ENCODE peak calls at places on chromosomes 1 and 21, in six cellular contexts. One of them, this sample, is unnamed.

GRCh38 chr1:180428782-180429695 is 73.3 kb downstream of the ACBD6 start:
- DNase-seq in adrenal gland: no peak
- DNase-seq in heart left ventricle: no peak
- DNase-seq in CD8-positive, alpha-beta T cell: no peak
- DNase-seq in neuronal stem cell: no peak
- DNase-seq in transverse colon: no peak
- DNase-seq in this sample: no peak

GRCh38 chr1:42957880-42958487 is 684 bp downstream of the SLC2A1 start:
- DNase-seq in adrenal gland: peak; percentile 39
- DNase-seq in heart left ventricle: peak; percentile 49
- DNase-seq in CD8-positive, alpha-beta T cell: peak; percentile 76
- DNase-seq in neuronal stem cell: peak; percentile 59
- DNase-seq in transverse colon: peak; percentile 62
- DNase-seq in this sample: no peak

GRCh38 chr1:187027259-187027658 is 198.5 kb downstream of the PLA2G4A start:
- DNase-seq in adrenal gland: no peak
- DNase-seq in heart left ventricle: no peak
- DNase-seq in CD8-positive, alpha-beta T cell: no peak
- DNase-seq in neuronal stem cell: no peak
- DNase-seq in transverse colon: no peak
- DNase-seq in this sample: no peak

GRCh38 chr1:95004013-95004412 is 68.7 kb downstream of the ALG14 start:
- DNase-seq in adrenal gland: no peak
- DNase-seq in heart left ventricle: no peak
- DNase-seq in CD8-positive, alpha-beta T cell: no peak
- DNase-seq in neuronal stem cell: no peak
- DNase-seq in transverse colon: peak; percentile 21
- DNase-seq in this sample: no peak

GRCh38 chr1:204256531-204256930 is 42.7 kb upstream of the GOLT1A start:
- DNase-seq in adrenal gland: no peak
- DNase-seq in heart left ventricle: no peak
- DNase-seq in CD8-positive, alpha-beta T cell: no peak
- DNase-seq in neuronal stem cell: no peak
- DNase-seq in transverse colon: no peak
- DNase-seq in this sample: no peak

GRCh38 chr1:69947837-69948236 is 257.5 kb downstream of the LRRC40 start:
- DNase-seq in adrenal gland: no peak
- DNase-seq in heart left ventricle: no peak
- DNase-seq in CD8-positive, alpha-beta T cell: no peak
- DNase-seq in neuronal stem cell: no peak
- DNase-seq in transverse colon: no peak
- DNase-seq in this sample: no peak

GRCh38 chr1:38059632-38060286 is 13.2 kb upstream of the POU3F1 start:
- DNase-seq in adrenal gland: no peak
- DNase-seq in heart left ventricle: no peak
- DNase-seq in CD8-positive, alpha-beta T cell: no peak
- DNase-seq in neuronal stem cell: no peak
- DNase-seq in transverse colon: no peak
- DNase-seq in this sample: no peak

GRCh38 chr1:39258146-39258924 is 53.8 kb downstream of the MACF1 start:
- DNase-seq in adrenal gland: peak; percentile 78
- DNase-seq in heart left ventricle: peak; percentile 71
- DNase-seq in CD8-positive, alpha-beta T cell: peak; percentile 81
- DNase-seq in neuronal stem cell: peak; percentile 69
- DNase-seq in transverse colon: peak; percentile 76
- DNase-seq in this sample: peak; percentile 27

GRCh38 chr1:56064705-56065104 is 514.7 kb downstream of the PLPP3 start:
- DNase-seq in adrenal gland: no peak
- DNase-seq in heart left ventricle: no peak
- DNase-seq in CD8-positive, alpha-beta T cell: no peak
- DNase-seq in neuronal stem cell: no peak
- DNase-seq in transverse colon: no peak
- DNase-seq in this sample: no peak

GRCh38 chr1:26516987-26517765 is 12.4 kb upstream of the RPS6KA1 start:
- DNase-seq in adrenal gland: no peak
- DNase-seq in heart left ventricle: no peak
- DNase-seq in CD8-positive, alpha-beta T cell: no peak
- DNase-seq in neuronal stem cell: no peak
- DNase-seq in transverse colon: no peak
- DNase-seq in this sample: no peak

GRCh38 chr1:230332429-230333088 is 93.6 kb downstream of the PGBD5 start:
- DNase-seq in adrenal gland: peak; percentile 75
- DNase-seq in heart left ventricle: no peak
- DNase-seq in CD8-positive, alpha-beta T cell: no peak
- DNase-seq in neuronal stem cell: peak; percentile 20
- DNase-seq in transverse colon: no peak
- DNase-seq in this sample: no peak

GRCh38 chr1:243882276-243882675 is 32.2 kb upstream of the AKT3 start:
- DNase-seq in adrenal gland: no peak
- DNase-seq in heart left ventricle: no peak
- DNase-seq in CD8-positive, alpha-beta T cell: no peak
- DNase-seq in neuronal stem cell: no peak
- DNase-seq in transverse colon: no peak
- DNase-seq in this sample: no peak

GRCh38 chr1:100077525-100077924 is 55.2 kb downstream of the SASS6 start:
- DNase-seq in adrenal gland: no peak
- DNase-seq in heart left ventricle: no peak
- DNase-seq in CD8-positive, alpha-beta T cell: no peak
- DNase-seq in neuronal stem cell: no peak
- DNase-seq in transverse colon: no peak
- DNase-seq in this sample: no peak

GRCh38 chr1:32525053-32525452 is 14.2 kb upstream of the ZBTB8A start:
- DNase-seq in adrenal gland: no peak
- DNase-seq in heart left ventricle: no peak
- DNase-seq in CD8-positive, alpha-beta T cell: no peak
- DNase-seq in neuronal stem cell: no peak
- DNase-seq in transverse colon: no peak
- DNase-seq in this sample: no peak

GRCh38 chr1:240691521-240692338 is 79.8 kb upstream of the GREM2 start:
- DNase-seq in adrenal gland: peak; percentile 23
- DNase-seq in heart left ventricle: no peak
- DNase-seq in CD8-positive, alpha-beta T cell: no peak
- DNase-seq in neuronal stem cell: peak; percentile 37
- DNase-seq in transverse colon: peak; percentile 19
- DNase-seq in this sample: peak; percentile 44

GRCh38 chr1:11280719-11281376 is 7.8 kb downstream of the UBIAD1 start:
- DNase-seq in adrenal gland: no peak
- DNase-seq in heart left ventricle: no peak
- DNase-seq in CD8-positive, alpha-beta T cell: peak; percentile 59
- DNase-seq in neuronal stem cell: no peak
- DNase-seq in transverse colon: no peak
- DNase-seq in this sample: no peak

GRCh38 chr1:234899041-234899787 is 229.4 kb downstream of the TOMM20 start:
- DNase-seq in adrenal gland: peak; percentile 87
- DNase-seq in heart left ventricle: peak; percentile 67
- DNase-seq in CD8-positive, alpha-beta T cell: no peak
- DNase-seq in neuronal stem cell: no peak
- DNase-seq in transverse colon: no peak
- DNase-seq in this sample: peak; percentile 60

GRCh38 chr1:4601986-4602385 is 52.4 kb upstream of the AJAP1 start:
- DNase-seq in adrenal gland: no peak
- DNase-seq in heart left ventricle: no peak
- DNase-seq in CD8-positive, alpha-beta T cell: no peak
- DNase-seq in neuronal stem cell: no peak
- DNase-seq in transverse colon: no peak
- DNase-seq in this sample: no peak

GRCh38 chr1:4598561-4598960 is 55.8 kb upstream of the AJAP1 start:
- DNase-seq in adrenal gland: no peak
- DNase-seq in heart left ventricle: no peak
- DNase-seq in CD8-positive, alpha-beta T cell: no peak
- DNase-seq in neuronal stem cell: no peak
- DNase-seq in transverse colon: no peak
- DNase-seq in this sample: no peak

GRCh38 chr1:4600615-4601460 is 53.6 kb upstream of the AJAP1 start:
- DNase-seq in adrenal gland: no peak
- DNase-seq in heart left ventricle: no peak
- DNase-seq in CD8-positive, alpha-beta T cell: no peak
- DNase-seq in neuronal stem cell: no peak
- DNase-seq in transverse colon: no peak
- DNase-seq in this sample: no peak

GRCh38 chr1:4599521-4599920 is 54.9 kb upstream of the AJAP1 start:
- DNase-seq in adrenal gland: no peak
- DNase-seq in heart left ventricle: no peak
- DNase-seq in CD8-positive, alpha-beta T cell: no peak
- DNase-seq in neuronal stem cell: no peak
- DNase-seq in transverse colon: no peak
- DNase-seq in this sample: no peak

DNA sequence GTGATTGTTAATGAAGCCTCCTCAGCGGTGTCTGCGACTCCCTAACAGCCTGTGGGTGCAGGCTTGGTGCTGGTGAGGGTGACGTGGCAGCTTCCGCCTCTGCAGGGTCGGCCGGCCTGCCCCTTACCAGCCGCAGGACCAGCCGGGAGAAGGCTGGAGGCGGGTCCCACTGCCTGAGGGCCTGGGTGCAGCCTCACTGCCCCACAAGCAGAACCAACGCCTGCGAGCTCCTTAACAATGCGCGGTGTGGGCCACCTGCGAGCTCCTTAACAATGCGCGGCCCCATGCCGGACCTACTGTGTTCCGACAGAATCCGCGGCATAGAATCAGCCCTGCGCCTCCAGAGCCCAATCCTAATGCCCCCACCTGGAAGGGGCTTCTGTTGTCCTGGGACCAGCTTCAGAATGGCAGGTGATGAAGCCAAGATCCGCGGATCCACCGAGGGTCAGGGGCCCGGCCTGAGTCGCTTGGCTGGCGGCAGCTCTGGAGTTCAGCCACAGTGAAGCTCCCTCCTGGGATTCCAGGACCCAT is 54.4 kb upstream of the AJAP1 start:
- DNase-seq in adrenal gland: no peak
- DNase-seq in heart left ventricle: no peak
- DNase-seq in CD8-positive, alpha-beta T cell: no peak
- DNase-seq in neuronal stem cell: no peak
- DNase-seq in transverse colon: no peak
- DNase-seq in this sample: no peak
- H3K9me3 ChIP-seq in adrenal gland: no peaks in the 10 kb centered on the region
- H3K9me3 ChIP-seq in heart left ventricle: no peaks in the 10 kb centered on the region
- H3K9me3 ChIP-seq in CD8-positive, alpha-beta T cell: no peaks in the 10 kb centered on the region
- H3K9me3 ChIP-seq in neuronal stem cell: no peaks in the 10 kb centered on the region
- H3K9me3 ChIP-seq in transverse colon: no peaks in the 10 kb centered on the region
- H3K9me3 ChIP-seq in this sample: no peaks in the 10 kb centered on the region

GRCh38 chr21:19034041-19034440 is 630.5 kb upstream of the TMPRSS15 start:
- DNase-seq in adrenal gland: no peak
- DNase-seq in heart left ventricle: no peak
- DNase-seq in CD8-positive, alpha-beta T cell: no peak
- DNase-seq in neuronal stem cell: no peak
- DNase-seq in transverse colon: no peak
- DNase-seq in this sample: no peak

GRCh38 chr21:19031956-19032355 is 628.4 kb upstream of the TMPRSS15 start:
- DNase-seq in adrenal gland: no peak
- DNase-seq in heart left ventricle: no peak
- DNase-seq in CD8-positive, alpha-beta T cell: no peak
- DNase-seq in neuronal stem cell: no peak
- DNase-seq in transverse colon: no peak
- DNase-seq in this sample: no peak

GRCh38 chr21:19029816-19030215 is 626.2 kb upstream of the TMPRSS15 start:
- DNase-seq in adrenal gland: no peak
- DNase-seq in heart left ventricle: no peak
- DNase-seq in CD8-positive, alpha-beta T cell: no peak
- DNase-seq in neuronal stem cell: no peak
- DNase-seq in transverse colon: no peak
- DNase-seq in this sample: no peak
- H3K9me3 ChIP-seq in adrenal gland: no peaks in the 10 kb centered on the region
- H3K9me3 ChIP-seq in heart left ventricle: no peaks in the 10 kb centered on the region
- H3K9me3 ChIP-seq in CD8-positive, alpha-beta T cell: no peaks in the 10 kb centered on the region
- H3K9me3 ChIP-seq in neuronal stem cell: no peaks in the 10 kb centered on the region
- H3K9me3 ChIP-seq in transverse colon: no peaks in the 10 kb centered on the region
- H3K9me3 ChIP-seq in this sample: no peaks in the 10 kb centered on the region

GRCh38 chr21:24045775-24046215 is 1561.5 kb downstream of the MRPL39 start:
- DNase-seq in adrenal gland: peak; percentile 96
- DNase-seq in heart left ventricle: peak; percentile 55
- DNase-seq in CD8-positive, alpha-beta T cell: peak; percentile 49
- DNase-seq in neuronal stem cell: no peak
- DNase-seq in transverse colon: peak; percentile 10
- DNase-seq in this sample: no peak

GRCh38 chr21:24046816-24047443 is 1560.4 kb downstream of the MRPL39 start:
- DNase-seq in adrenal gland: no peak
- DNase-seq in heart left ventricle: no peak
- DNase-seq in CD8-positive, alpha-beta T cell: no peak
- DNase-seq in neuronal stem cell: no peak
- DNase-seq in transverse colon: no peak
- DNase-seq in this sample: no peak

GRCh38 chr21:24045373-24045772 is 1561.9 kb downstream of the MRPL39 start:
- DNase-seq in adrenal gland: no peak
- DNase-seq in heart left ventricle: no peak
- DNase-seq in CD8-positive, alpha-beta T cell: no peak
- DNase-seq in neuronal stem cell: no peak
- DNase-seq in transverse colon: no peak
- DNase-seq in this sample: no peak

DNA sequence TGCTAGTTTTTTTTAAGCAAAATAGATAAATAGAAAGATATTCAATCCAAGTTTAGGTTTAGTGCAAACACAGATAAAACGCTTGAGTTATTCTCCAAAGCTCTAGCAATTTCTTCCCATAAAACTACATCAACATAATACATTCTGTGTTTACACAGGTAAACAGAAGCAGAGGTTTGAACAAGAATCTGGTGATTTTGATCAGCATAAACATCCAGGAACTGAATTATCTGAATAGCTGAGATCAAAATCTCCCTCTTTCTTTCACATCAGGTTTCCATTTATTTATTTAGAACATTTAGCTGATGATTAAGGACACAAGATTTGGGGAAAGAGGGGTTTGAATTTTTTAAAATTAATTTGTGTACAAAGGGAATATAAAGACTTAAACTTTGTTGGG is 1564.6 kb downstream of the MRPL39 start:
- DNase-seq in adrenal gland: no peak
- DNase-seq in heart left ventricle: no peak
- DNase-seq in CD8-positive, alpha-beta T cell: no peak
- DNase-seq in neuronal stem cell: no peak
- DNase-seq in transverse colon: no peak
- DNase-seq in this sample: no peak
- H3K9me3 ChIP-seq in adrenal gland: no peaks in the 10 kb centered on the region
- H3K9me3 ChIP-seq in heart left ventricle: no peaks in the 10 kb centered on the region
- H3K9me3 ChIP-seq in CD8-positive, alpha-beta T cell: no peaks in the 10 kb centered on the region
- H3K9me3 ChIP-seq in neuronal stem cell: no peaks in the 10 kb centered on the region
- H3K9me3 ChIP-seq in transverse colon: no peaks in the 10 kb centered on the region
- H3K9me3 ChIP-seq in this sample: no peaks in the 10 kb centered on the region

GRCh38 chr1:35533596-35533995 is 23.6 kb downstream of the KIAA0319L start:
- DNase-seq in adrenal gland: no peak
- DNase-seq in heart left ventricle: no peak
- DNase-seq in CD8-positive, alpha-beta T cell: no peak
- DNase-seq in neuronal stem cell: no peak
- DNase-seq in transverse colon: no peak
- DNase-seq in this sample: no peak

GRCh38 chr1:35530946-35531345 is 26.3 kb downstream of the KIAA0319L start:
- DNase-seq in adrenal gland: no peak
- DNase-seq in heart left ventricle: no peak
- DNase-seq in CD8-positive, alpha-beta T cell: no peak
- DNase-seq in neuronal stem cell: no peak
- DNase-seq in transverse colon: no peak
- DNase-seq in this sample: no peak

GRCh38 chr1:35531368-35531767 is 25.8 kb downstream of the KIAA0319L start:
- DNase-seq in adrenal gland: no peak
- DNase-seq in heart left ventricle: no peak
- DNase-seq in CD8-positive, alpha-beta T cell: no peak
- DNase-seq in neuronal stem cell: no peak
- DNase-seq in transverse colon: no peak
- DNase-seq in this sample: no peak

GRCh38 chr1:35532497-35533226 is 24.5 kb downstream of the KIAA0319L start:
- DNase-seq in adrenal gland: no peak
- DNase-seq in heart left ventricle: no peak
- DNase-seq in CD8-positive, alpha-beta T cell: no peak
- DNase-seq in neuronal stem cell: no peak
- DNase-seq in transverse colon: no peak
- DNase-seq in this sample: no peak

GRCh38 chr1:35530168-35530567 is 27.0 kb downstream of the KIAA0319L start:
- DNase-seq in adrenal gland: no peak
- DNase-seq in heart left ventricle: no peak
- DNase-seq in CD8-positive, alpha-beta T cell: no peak
- DNase-seq in neuronal stem cell: no peak
- DNase-seq in transverse colon: no peak
- DNase-seq in this sample: no peak
- H3K9me3 ChIP-seq in adrenal gland: no peaks in the 10 kb centered on the region
- H3K9me3 ChIP-seq in heart left ventricle: no peaks in the 10 kb centered on the region
- H3K9me3 ChIP-seq in CD8-positive, alpha-beta T cell: no peaks in the 10 kb centered on the region
- H3K9me3 ChIP-seq in neuronal stem cell: peaks cover 13% of the 10 kb centered on the region
- H3K9me3 ChIP-seq in transverse colon: no peaks in the 10 kb centered on the region
- H3K9me3 ChIP-seq in this sample: no peaks in the 10 kb centered on the region